ENCODE peak calls at places on chromosomes 13 and 19, in five cellular contexts. M, U, O, I and Z are unnamed samples.

GRCh38 chr13:23330356-23330755 is 103.1 kb downstream of the SACS start:
- DNase-seq in U (no peak), O (no peak), I (no peak), M (no peak), Z (no peak)

GRCh38 chr19:49109051-49109450 is 5.1 kb upstream of the LIN7B start:
- DNase-seq in O (no peak), M (no peak), U (no peak), I (no peak), Z (no peak)

GRCh38 chr19:32767951-32768679 is 48.5 kb downstream of the TDRD12 start:
- DNase-seq in O (no peak), I (no peak), U (no peak), M (no peak), Z (no peak)

GRCh38 chr19:51422053-51422448 is 4.6 kb upstream of the SIGLEC10 start:
- DNase-seq in U (peak), M (peak), I (no peak), O (peak), Z (peak)

GRCh38 chr19:44552324-44552723 is 22.8 kb upstream of the CEACAM20 start:
- DNase-seq in I (no peak), U (no peak), O (peak), M (peak), Z (peak)

GRCh38 chr19:16202320-16203255 is 4.9 kb downstream of the AP1M1 start:
- DNase-seq in U (no peak), I (no peak), M (no peak), O (no peak), Z (peak)

GRCh38 chr13:55977436-55977835 is 1163.3 kb upstream of the PRR20A start:
- DNase-seq in M (no peak), I (no peak), O (no peak), U (no peak), Z (no peak)

GRCh38 chr19:56958428-56958827 is 117.9 kb upstream of the PEG3 start:
- DNase-seq in M (no peak), I (no peak), U (no peak), O (no peak), Z (no peak)

GRCh38 chr19:710767-711166 is 2.0 kb downstream of the PALM start:
- DNase-seq in U (no peak), O (no peak), M (no peak), I (no peak), Z (no peak)

GRCh38 chr13:100790405-100790804 is 115.8 kb upstream of the TMTC4 start:
- DNase-seq in I (no peak), O (no peak), M (no peak), U (no peak), Z (no peak)